ENCODE peak calls at places on chromosomes 5 and 9, in four cellular contexts. W, Z, I and K are unnamed samples.

GRCh38 chr9:73667749-73668148 is 516.1 kb downstream of the ANXA1 start:
- DNase-seq in W (no peak), I (no peak), Z (no peak), K (no peak)

GRCh38 chr5:103258957-103259704 is 568 bp downstream of the MACIR start:
- DNase-seq in Z (no peak), W (peak), I (peak), K (no peak)

GRCh38 chr5:69292349-69292748 is 40.3 kb downstream of the CCDC125 start:
- DNase-seq in Z (no peak), W (no peak), I (no peak), K (no peak)

GRCh38 chr5:81851481-81852178 is 100.7 kb upstream of the SSBP2 start:
- DNase-seq in W (peak), I (peak), Z (peak), K (peak)

GRCh38 chr9:12862596-12862995 is 87.8 kb downstream of the LURAP1L start:
- DNase-seq in Z (no peak), W (no peak), I (no peak), K (no peak)

GRCh38 chr9:92746567-92747458 is 17.8 kb downstream of the BICD2 start:
- DNase-seq in I (no peak), Z (no peak), W (no peak), K (no peak)

GRCh38 chr5:113112435-113112834 is 135.8 kb downstream of the DCP2 start:
- DNase-seq in W (no peak), Z (no peak), I (no peak), K (no peak)

GRCh38 chr5:62214701-62215100 is 91.3 kb upstream of the KIF2A start:
- DNase-seq in I (no peak), W (no peak), Z (peak), K (no peak)

GRCh38 chr5:98679963-98680362 is 93.5 kb upstream of the RGMB start:
- DNase-seq in I (no peak), W (no peak), Z (no peak), K (no peak)

GRCh38 chr9:29830815-29831214 is 2257.5 kb upstream of the C9orf72 start:
- DNase-seq in Z (peak), W (no peak), I (peak), K (no peak)

GRCh38 chr9:126459126-126459525 is 132.5 kb downstream of the MVB12B start:
- DNase-seq in W (no peak), Z (no peak), I (no peak), K (no peak)

GRCh38 chr9:75588808-75589207 is 301.7 kb upstream of the PCSK5 start:
- DNase-seq in Z (no peak), W (no peak), I (no peak), K (no peak)
- TF ChIP-seq CTCF in Z (peak), W (peak), I (peak), K (peak)

DNA sequence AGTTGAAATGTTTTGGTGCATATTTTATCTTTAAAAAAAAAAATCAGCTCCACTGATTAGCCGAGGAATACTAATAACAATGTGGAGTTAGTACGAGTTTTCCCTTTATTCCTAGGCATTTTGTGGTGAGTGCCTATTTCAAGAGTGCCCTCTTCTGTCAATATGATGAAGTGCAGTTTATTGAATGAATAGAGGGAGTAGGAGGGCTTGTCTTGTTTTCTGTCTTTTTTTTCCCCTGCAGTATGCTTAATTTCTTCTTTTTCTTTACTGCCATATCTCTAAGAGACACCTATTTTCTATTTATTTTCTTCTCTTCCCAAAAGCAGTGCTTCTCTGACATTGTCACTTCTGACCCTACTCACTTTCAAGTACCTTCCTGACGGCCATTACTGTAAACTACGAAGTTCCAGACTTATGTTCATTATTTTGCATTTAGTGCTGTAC is 169.6 kb upstream of the PITX1 start:
- DNase-seq in W (no peak), Z (no peak), I (no peak), K (no peak)
- TF ChIP-seq CTCF in W (peak), Z (peak), I (peak), K (peak)

GRCh38 chr5:35229076-35230042 is 928 bp downstream of the PRLR start:
- DNase-seq in W (no peak), I (peak), Z (no peak), K (no peak)
- TF ChIP-seq CTCF in W (no peak), I (no peak), Z (no peak), K (peak)

DNA sequence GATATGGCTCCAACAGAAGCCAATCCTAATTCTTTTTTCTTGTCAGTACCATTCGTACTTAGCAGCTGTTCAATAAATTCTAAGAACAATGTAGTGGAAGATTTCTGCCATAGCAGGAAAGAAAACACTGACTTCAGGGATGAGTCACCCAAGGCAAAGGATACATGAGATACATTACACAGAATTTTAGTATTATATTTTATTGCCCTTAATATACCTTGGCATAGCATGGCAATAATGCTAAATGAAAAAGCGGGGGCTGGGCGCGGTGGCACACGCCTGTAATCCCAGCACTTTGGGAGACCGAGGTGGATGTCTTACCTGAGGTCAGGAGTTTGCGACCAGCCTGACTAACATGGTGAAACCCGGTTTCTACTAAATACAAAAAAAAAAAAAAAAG is 619.1 kb upstream of the DAB2 start:
- DNase-seq in W (no peak), Z (no peak), I (no peak), K (no peak)
- TF ChIP-seq CTCF in W (no peak), Z (no peak), I (no peak), K (no peak)

GRCh38 chr9:70600479-70600878 is 186.0 kb upstream of the KLF9 start:
- DNase-seq in I (no peak), W (peak), Z (no peak), K (no peak)
- TF ChIP-seq CTCF in I (no peak), W (no peak), Z (no peak), K (no peak)

GRCh38 chr5:106267256-106267655 is 1403.5 kb downstream of the EFNA5 start:
- DNase-seq in I (no peak), Z (no peak), W (no peak), K (no peak)

DNA sequence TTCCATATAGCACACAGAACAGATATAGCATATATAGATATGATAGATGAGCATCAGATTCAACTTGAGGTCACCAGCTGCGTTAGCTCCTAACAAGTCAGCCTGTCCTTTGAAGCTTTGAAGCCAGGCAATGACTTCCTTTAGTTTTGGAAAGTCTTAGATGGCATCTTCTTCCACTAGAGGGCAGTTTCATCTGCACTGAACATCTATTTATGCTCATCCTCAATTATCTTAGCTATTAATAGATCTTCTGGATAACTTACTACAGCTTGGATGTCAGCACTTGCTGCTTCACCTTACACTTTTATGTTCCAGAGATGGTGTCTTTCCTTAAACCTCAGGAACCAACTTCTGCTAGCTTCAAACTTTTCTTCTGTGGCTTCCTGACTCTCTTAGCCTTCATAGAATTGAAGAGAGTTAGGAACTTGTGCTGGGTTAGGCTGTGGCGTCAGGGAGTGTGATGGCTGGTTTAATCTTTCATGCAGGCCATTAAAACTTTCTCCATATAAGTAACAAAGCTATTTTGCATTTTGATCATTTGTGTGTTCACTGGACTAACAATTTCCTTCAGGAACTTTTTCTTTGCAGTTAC is 1401.4 kb downstream of the EFNA5 start:
- DNase-seq in Z (peak), W (no peak), I (no peak), K (no peak)
- TF ChIP-seq CTCF in Z (peak), W (peak), I (peak), K (peak)

DNA sequence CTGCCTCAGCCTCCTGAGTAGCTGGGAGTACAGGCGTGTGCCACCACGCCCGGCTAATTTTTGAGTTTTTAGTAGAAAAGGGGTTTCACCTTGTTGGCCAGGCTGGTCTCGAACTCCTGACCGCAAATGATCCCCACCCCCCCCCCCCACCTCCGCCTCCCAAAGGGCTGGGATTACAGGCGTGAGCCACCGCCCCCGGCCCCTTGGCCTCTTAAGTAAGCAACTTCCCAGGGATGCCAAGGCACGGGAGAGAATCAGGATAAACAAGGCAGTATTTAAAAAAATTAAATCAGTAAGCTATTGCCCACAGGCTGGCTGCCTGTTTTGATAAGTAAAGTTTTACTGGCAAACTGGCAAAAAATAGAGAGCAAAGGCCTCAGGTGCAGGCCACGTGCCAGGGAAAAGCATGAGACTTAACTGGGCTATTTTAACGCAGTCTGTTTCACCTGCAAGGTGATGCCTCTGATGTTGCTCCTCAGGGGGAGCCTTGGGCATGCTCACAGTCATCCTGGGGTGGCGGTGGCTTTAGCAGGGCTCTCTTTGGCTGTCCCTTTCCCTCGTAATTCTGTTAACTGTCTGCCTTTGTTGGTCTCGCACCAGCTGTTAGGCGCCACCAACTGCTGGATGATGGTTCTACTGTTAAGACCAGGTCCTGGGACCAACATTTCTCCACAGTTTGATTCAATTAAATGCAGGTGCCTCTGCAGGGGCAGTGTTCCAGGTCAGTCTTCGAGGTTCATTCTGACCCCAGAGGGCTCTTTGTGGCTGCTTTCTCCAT is 19.4 kb upstream of the RNF130 start:
- DNase-seq in I (no peak), Z (peak), W (no peak), K (peak)
- TF ChIP-seq CTCF in I (no peak), Z (no peak), W (no peak), K (peak)